ENCODE peak calls at places on chromosomes 4 and X, in ten cellular contexts. One of them, this sample, is unnamed.

GRCh38 chrX:100720301-100720700 is 11.6 kb downstream of the SYTL4 start:
- DNase-seq in psoas muscle: no peak
- DNase-seq in tibial nerve: no peak
- DNase-seq in brain microvascular endothelial cell: peak; percentile 20
- DNase-seq in tibial artery: no peak
- DNase-seq in endothelial cell of umbilical vein: no peak
- DNase-seq in mammary epithelial cell: no peak
- DNase-seq in upper lobe of right lung: no peak
- DNase-seq in HCT116: no peak
- DNase-seq in suprapubic skin: no peak
- DNase-seq in this sample: no peak

GRCh38 chr4:13302876-13303275 is 181.3 kb downstream of the RAB28 start:
- DNase-seq in tibial nerve: no peak
- DNase-seq in suprapubic skin: no peak
- DNase-seq in psoas muscle: no peak
- DNase-seq in upper lobe of right lung: no peak
- DNase-seq in tibial artery: no peak
- DNase-seq in endothelial cell of umbilical vein: no peak
- DNase-seq in HCT116: no peak
- DNase-seq in mammary epithelial cell: no peak
- DNase-seq in brain microvascular endothelial cell: no peak
- DNase-seq in this sample: no peak

GRCh38 chr4:40831462-40831861 is 81.7 kb downstream of the NSUN7 start:
- DNase-seq in upper lobe of right lung: no peak
- DNase-seq in psoas muscle: no peak
- DNase-seq in mammary epithelial cell: no peak
- DNase-seq in endothelial cell of umbilical vein: no peak
- DNase-seq in HCT116: no peak
- DNase-seq in suprapubic skin: no peak
- DNase-seq in tibial artery: peak; percentile 15
- DNase-seq in brain microvascular endothelial cell: no peak
- DNase-seq in tibial nerve: no peak
- DNase-seq in this sample: no peak

GRCh38 chrX:14354541-14354940 is 174.8 kb upstream of the GLRA2 start:
- DNase-seq in psoas muscle: no peak
- DNase-seq in mammary epithelial cell: no peak
- DNase-seq in tibial nerve: no peak
- DNase-seq in endothelial cell of umbilical vein: no peak
- DNase-seq in HCT116: no peak
- DNase-seq in tibial artery: no peak
- DNase-seq in suprapubic skin: no peak
- DNase-seq in upper lobe of right lung: no peak
- DNase-seq in brain microvascular endothelial cell: peak; percentile 24
- DNase-seq in this sample: no peak

GRCh38 chr4:136441629-136442282 is 1090.5 kb downstream of the PCDH18 start:
- DNase-seq in mammary epithelial cell: no peak
- DNase-seq in brain microvascular endothelial cell: no peak
- DNase-seq in endothelial cell of umbilical vein: no peak
- DNase-seq in suprapubic skin: no peak
- DNase-seq in tibial nerve: no peak
- DNase-seq in HCT116: no peak
- DNase-seq in tibial artery: no peak
- DNase-seq in psoas muscle: no peak
- DNase-seq in upper lobe of right lung: no peak
- DNase-seq in this sample: no peak

GRCh38 chr4:118905546-118905945 is 16.9 kb downstream of the SYNPO2 start:
- DNase-seq in tibial nerve: no peak
- DNase-seq in HCT116: no peak
- DNase-seq in brain microvascular endothelial cell: peak; percentile 80
- DNase-seq in mammary epithelial cell: no peak
- DNase-seq in upper lobe of right lung: no peak
- DNase-seq in endothelial cell of umbilical vein: peak; percentile 77
- DNase-seq in psoas muscle: no peak
- DNase-seq in suprapubic skin: no peak
- DNase-seq in tibial artery: no peak
- DNase-seq in this sample: no peak

GRCh38 chr4:60744767-60745166 is 455.4 kb upstream of the ADGRL3 start:
- DNase-seq in endothelial cell of umbilical vein: no peak
- DNase-seq in tibial artery: no peak
- DNase-seq in psoas muscle: no peak
- DNase-seq in tibial nerve: no peak
- DNase-seq in brain microvascular endothelial cell: no peak
- DNase-seq in suprapubic skin: no peak
- DNase-seq in HCT116: no peak
- DNase-seq in upper lobe of right lung: no peak
- DNase-seq in mammary epithelial cell: peak; percentile 23
- DNase-seq in this sample: peak; percentile 13

GRCh38 chr4:124334119-124334518 is 378.4 kb downstream of the ANKRD50 start:
- DNase-seq in tibial artery: no peak
- DNase-seq in suprapubic skin: no peak
- DNase-seq in psoas muscle: no peak
- DNase-seq in brain microvascular endothelial cell: peak; percentile 83
- DNase-seq in mammary epithelial cell: peak; percentile 81
- DNase-seq in tibial nerve: peak; percentile 65
- DNase-seq in upper lobe of right lung: no peak
- DNase-seq in HCT116: peak; percentile 60
- DNase-seq in endothelial cell of umbilical vein: peak; percentile 88
- DNase-seq in this sample: peak; percentile 87

GRCh38 chr4:64158648-64159326 is 250.5 kb downstream of the TECRL start:
- DNase-seq in tibial nerve: peak; percentile 84
- DNase-seq in brain microvascular endothelial cell: peak; percentile 42
- DNase-seq in tibial artery: no peak
- DNase-seq in HCT116: peak; percentile 12
- DNase-seq in suprapubic skin: no peak
- DNase-seq in endothelial cell of umbilical vein: peak; percentile 36
- DNase-seq in psoas muscle: no peak
- DNase-seq in mammary epithelial cell: peak; percentile 43
- DNase-seq in upper lobe of right lung: no peak
- DNase-seq in this sample: peak; percentile 61

GRCh38 chr4:164012396-164013027 is 518.0 kb downstream of the TMA16 start:
- DNase-seq in HCT116: peak; percentile 29
- DNase-seq in upper lobe of right lung: no peak
- DNase-seq in endothelial cell of umbilical vein: no peak
- DNase-seq in suprapubic skin: no peak
- DNase-seq in brain microvascular endothelial cell: peak; percentile 13
- DNase-seq in psoas muscle: no peak
- DNase-seq in mammary epithelial cell: peak; percentile 16
- DNase-seq in tibial nerve: no peak
- DNase-seq in tibial artery: no peak
- DNase-seq in this sample: peak; percentile 46

GRCh38 chr4:77699731-77700210 is 94.2 kb downstream of the CXCL13 start:
- DNase-seq in mammary epithelial cell: peak; percentile 80
- DNase-seq in tibial artery: no peak
- DNase-seq in endothelial cell of umbilical vein: peak; percentile 87
- DNase-seq in brain microvascular endothelial cell: peak; percentile 83
- DNase-seq in HCT116: no peak
- DNase-seq in psoas muscle: no peak
- DNase-seq in tibial nerve: no peak
- DNase-seq in suprapubic skin: no peak
- DNase-seq in upper lobe of right lung: no peak
- DNase-seq in this sample: peak; percentile 78

GRCh38 chr4:536351-536972 is 37.5 kb downstream of the PIGG start:
- DNase-seq in endothelial cell of umbilical vein: no peak
- DNase-seq in brain microvascular endothelial cell: no peak
- DNase-seq in HCT116: no peak
- DNase-seq in tibial artery: peak; percentile 56
- DNase-seq in upper lobe of right lung: no peak
- DNase-seq in tibial nerve: no peak
- DNase-seq in suprapubic skin: no peak
- DNase-seq in mammary epithelial cell: no peak
- DNase-seq in psoas muscle: no peak
- DNase-seq in this sample: no peak

GRCh38 chr4:12703076-12703475 is 781.1 kb downstream of the RAB28 start:
- DNase-seq in brain microvascular endothelial cell: no peak
- DNase-seq in HCT116: no peak
- DNase-seq in tibial artery: no peak
- DNase-seq in upper lobe of right lung: no peak
- DNase-seq in endothelial cell of umbilical vein: no peak
- DNase-seq in suprapubic skin: no peak
- DNase-seq in mammary epithelial cell: no peak
- DNase-seq in tibial nerve: no peak
- DNase-seq in psoas muscle: no peak
- DNase-seq in this sample: peak; percentile 31

GRCh38 chr4:183261953-183262775 is 57.9 kb downstream of the CLDN22 start:
- DNase-seq in HCT116: peak; percentile 56
- DNase-seq in tibial nerve: peak; percentile 88
- DNase-seq in psoas muscle: peak; percentile 75
- DNase-seq in mammary epithelial cell: peak; percentile 64
- DNase-seq in endothelial cell of umbilical vein: peak; percentile 74
- DNase-seq in upper lobe of right lung: peak; percentile 84
- DNase-seq in tibial artery: peak; percentile 78
- DNase-seq in brain microvascular endothelial cell: peak; percentile 76
- DNase-seq in suprapubic skin: peak; percentile 83
- DNase-seq in this sample: peak; percentile 68

GRCh38 chrX:153814591-153815315 is 15.6 kb downstream of the PDZD4 start:
- DNase-seq in upper lobe of right lung: no peak
- DNase-seq in brain microvascular endothelial cell: no peak
- DNase-seq in psoas muscle: peak; percentile 5
- DNase-seq in tibial nerve: no peak
- DNase-seq in endothelial cell of umbilical vein: no peak
- DNase-seq in suprapubic skin: no peak
- DNase-seq in HCT116: no peak
- DNase-seq in mammary epithelial cell: no peak
- DNase-seq in tibial artery: peak; percentile 10
- DNase-seq in this sample: no peak

GRCh38 chr4:153447175-153447887 is 18.8 kb upstream of the TMEM131L start:
- DNase-seq in brain microvascular endothelial cell: no peak
- DNase-seq in HCT116: no peak
- DNase-seq in tibial artery: no peak
- DNase-seq in endothelial cell of umbilical vein: no peak
- DNase-seq in tibial nerve: no peak
- DNase-seq in upper lobe of right lung: no peak
- DNase-seq in psoas muscle: no peak
- DNase-seq in mammary epithelial cell: no peak
- DNase-seq in suprapubic skin: no peak
- DNase-seq in this sample: no peak

DNA sequence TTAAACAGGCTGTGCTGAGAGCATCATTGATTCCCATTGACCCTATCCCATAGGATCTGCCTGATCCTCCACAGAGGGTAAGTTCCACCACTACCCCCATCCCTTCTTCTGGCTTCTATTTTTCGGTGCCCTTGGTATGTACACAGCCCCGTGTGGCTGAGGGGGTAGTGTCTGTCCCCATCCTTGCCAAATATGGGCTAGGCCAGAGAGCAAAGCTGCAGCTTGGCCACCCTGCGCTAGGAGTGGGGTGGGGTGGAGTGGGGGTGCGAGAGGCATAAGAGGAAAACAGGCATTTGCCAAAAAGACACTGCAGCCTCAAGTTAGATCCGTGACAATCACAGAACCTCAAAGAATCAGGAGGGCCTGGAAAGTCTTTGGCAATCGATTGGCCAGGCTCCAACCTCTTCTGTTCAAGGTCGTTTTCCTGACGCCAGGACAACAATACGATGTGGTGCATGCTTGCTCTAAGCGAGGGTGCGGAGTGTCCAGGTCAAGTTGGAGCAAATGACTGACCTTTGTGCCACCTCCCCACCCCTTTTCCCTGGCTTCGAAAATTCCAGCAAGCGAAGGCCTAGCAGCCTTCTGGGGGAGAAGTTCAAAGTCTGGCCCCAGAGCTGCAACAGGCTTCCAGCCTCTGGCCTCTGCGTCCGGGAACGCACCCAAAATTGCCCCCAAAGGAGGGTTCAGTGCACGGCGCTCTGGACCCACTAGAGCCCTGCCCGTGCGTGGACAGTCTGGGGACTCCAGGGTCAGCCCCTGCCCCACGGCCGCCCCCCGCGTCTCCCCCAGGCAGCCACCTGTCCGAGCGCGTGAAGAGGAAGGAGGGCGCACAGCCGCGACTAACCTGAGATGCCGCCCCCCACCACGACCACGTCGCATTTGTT is 598 bp downstream of the MAOB start:
- DNase-seq in psoas muscle: peak; percentile 26
- DNase-seq in mammary epithelial cell: no peak
- DNase-seq in tibial artery: no peak
- DNase-seq in suprapubic skin: no peak
- DNase-seq in endothelial cell of umbilical vein: no peak
- DNase-seq in tibial nerve: peak; percentile 36
- DNase-seq in upper lobe of right lung: no peak
- DNase-seq in HCT116: no peak
- DNase-seq in brain microvascular endothelial cell: no peak
- DNase-seq in this sample: no peak
- H3K4me3 ChIP-seq in psoas muscle: peak overlapping the region; percentile 68
- H3K4me3 ChIP-seq in mammary epithelial cell: peak overlapping the region; percentile 39
- H3K4me3 ChIP-seq in tibial artery: peak overlapping the region; percentile 59
- H3K4me3 ChIP-seq in suprapubic skin: peak overlapping the region; percentile 47
- H3K4me3 ChIP-seq in endothelial cell of umbilical vein: no peak overlapping the region
- H3K4me3 ChIP-seq in tibial nerve: peak overlapping the region; percentile 13
- H3K4me3 ChIP-seq in upper lobe of right lung: peak overlapping the region; percentile 36
- H3K4me3 ChIP-seq in HCT116: peak overlapping the region; percentile 45
- H3K4me3 ChIP-seq in brain microvascular endothelial cell: peak overlapping the region; percentile 42
- H3K4me3 ChIP-seq in this sample: peak overlapping the region; percentile 22

GRCh38 chr4:17934286-17934685 is 87.3 kb downstream of the LCORL start:
- DNase-seq in tibial artery: no peak
- DNase-seq in endothelial cell of umbilical vein: no peak
- DNase-seq in mammary epithelial cell: no peak
- DNase-seq in brain microvascular endothelial cell: no peak
- DNase-seq in psoas muscle: no peak
- DNase-seq in HCT116: no peak
- DNase-seq in tibial nerve: no peak
- DNase-seq in suprapubic skin: no peak
- DNase-seq in upper lobe of right lung: no peak
- DNase-seq in this sample: peak; percentile 7
- TF ChIP-seq CTCF in tibial artery: no peak
- TF ChIP-seq CTCF in endothelial cell of umbilical vein: no peak
- TF ChIP-seq CTCF in mammary epithelial cell: no peak
- TF ChIP-seq CTCF in brain microvascular endothelial cell: no peak
- TF ChIP-seq CTCF in psoas muscle: no peak
- TF ChIP-seq CTCF in HCT116: no peak
- TF ChIP-seq CTCF in tibial nerve: no peak
- TF ChIP-seq CTCF in suprapubic skin: no peak
- TF ChIP-seq CTCF in upper lobe of right lung: no peak
- TF ChIP-seq CTCF in this sample: no peak

DNA sequence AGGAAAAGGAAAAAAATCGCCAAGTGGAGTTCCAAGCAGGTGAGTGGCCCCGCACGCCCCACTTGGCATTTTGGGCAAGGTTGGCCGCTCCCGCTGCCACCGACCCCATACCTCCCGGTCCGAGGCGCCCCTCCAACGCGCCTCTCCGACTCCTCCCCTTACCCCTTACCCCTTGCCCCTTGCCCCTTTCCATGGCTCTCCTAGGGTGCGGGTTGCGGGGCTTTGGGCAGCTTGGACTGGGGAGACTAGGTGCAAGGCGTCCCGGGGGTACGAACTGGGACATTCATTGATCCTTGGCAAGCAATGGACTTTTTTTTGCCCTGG is 698 bp downstream of the SLC16A2 start:
- DNase-seq in endothelial cell of umbilical vein: no peak
- DNase-seq in brain microvascular endothelial cell: no peak
- DNase-seq in suprapubic skin: no peak
- DNase-seq in psoas muscle: peak; percentile 13
- DNase-seq in mammary epithelial cell: no peak
- DNase-seq in HCT116: no peak
- DNase-seq in tibial nerve: no peak
- DNase-seq in tibial artery: no peak
- DNase-seq in upper lobe of right lung: no peak
- DNase-seq in this sample: no peak
- H3K27me3 ChIP-seq in endothelial cell of umbilical vein: no peaks in the 10 kb centered on the region
- H3K27me3 ChIP-seq in brain microvascular endothelial cell: no peaks in the 10 kb centered on the region
- H3K27me3 ChIP-seq in suprapubic skin: no peaks in the 10 kb centered on the region
- H3K27me3 ChIP-seq in psoas muscle: no peaks in the 10 kb centered on the region
- H3K27me3 ChIP-seq in mammary epithelial cell: no peaks in the 10 kb centered on the region
- H3K27me3 ChIP-seq in HCT116: no peaks in the 10 kb centered on the region
- H3K27me3 ChIP-seq in tibial nerve: peaks cover 28% of the 10 kb centered on the region
- H3K27me3 ChIP-seq in tibial artery: no peaks in the 10 kb centered on the region
- H3K27me3 ChIP-seq in upper lobe of right lung: no peaks in the 10 kb centered on the region
- H3K27me3 ChIP-seq in this sample: no peaks in the 10 kb centered on the region

GRCh38 chr4:155881555-155881954 is 15.5 kb upstream of the ASIC5 start:
- DNase-seq in endothelial cell of umbilical vein: no peak
- DNase-seq in brain microvascular endothelial cell: no peak
- DNase-seq in tibial artery: no peak
- DNase-seq in HCT116: no peak
- DNase-seq in tibial nerve: no peak
- DNase-seq in mammary epithelial cell: no peak
- DNase-seq in psoas muscle: no peak
- DNase-seq in suprapubic skin: no peak
- DNase-seq in upper lobe of right lung: no peak
- DNase-seq in this sample: no peak
- H3K4me3 ChIP-seq in endothelial cell of umbilical vein: no peak overlapping the region
- H3K4me3 ChIP-seq in brain microvascular endothelial cell: no peak overlapping the region
- H3K4me3 ChIP-seq in tibial artery: no peak overlapping the region
- H3K4me3 ChIP-seq in HCT116: no peak overlapping the region
- H3K4me3 ChIP-seq in tibial nerve: no peak overlapping the region
- H3K4me3 ChIP-seq in mammary epithelial cell: no peak overlapping the region
- H3K4me3 ChIP-seq in psoas muscle: no peak overlapping the region
- H3K4me3 ChIP-seq in suprapubic skin: no peak overlapping the region
- H3K4me3 ChIP-seq in upper lobe of right lung: no peak overlapping the region
- H3K4me3 ChIP-seq in this sample: no peak overlapping the region